ENCODE peak calls at places on chromosomes 6 and 20, in nine cellular contexts. Z, A, Y, D, I, O, G, R and F are unnamed samples.

GRCh38 chr20:58017237-58017969 is 211.1 kb downstream of the ANKRD60 start:
- DNase-seq in R (no peak), G (no peak), O (peak), A (no peak), I (no peak), Y (peak), Z (no peak), D (no peak), F (peak)

GRCh38 chr20:19540401-19540800 is 217.7 kb upstream of the RIN2 start:
- DNase-seq in R (no peak), D (no peak), I (no peak), A (no peak), G (peak), O (no peak), Z (no peak), Y (no peak), F (no peak)

GRCh38 chr20:10185741-10186558 is 32.7 kb upstream of the SNAP25 start:
- DNase-seq in D (no peak), A (no peak), G (no peak), Y (no peak), R (no peak), I (no peak), Z (no peak), O (no peak), F (no peak)

GRCh38 chr6:150336299-150336698 is 32.5 kb upstream of the IYD start:
- DNase-seq in G (peak), Z (no peak), R (no peak), A (no peak), I (no peak), O (peak), D (no peak), Y (no peak), F (no peak)

GRCh38 chr6:17381429-17382147 is 11.8 kb upstream of the CAP2 start:
- DNase-seq in I (no peak), A (no peak), Y (no peak), R (no peak), D (no peak), O (no peak), G (no peak), Z (no peak), F (no peak)

GRCh38 chr6:106128981-106129761 is 43.0 kb downstream of the PRDM1 start:
- DNase-seq in Y (peak), G (no peak), I (no peak), R (no peak), O (peak), Z (no peak), D (no peak), A (no peak), F (no peak)

GRCh38 chr20:58342104-58342945 is 32.8 kb downstream of the RAB22A start:
- DNase-seq in O (peak), R (no peak), G (no peak), I (no peak), D (no peak), A (no peak), Y (no peak), Z (no peak), F (no peak)

GRCh38 chr20:14189794-14190402 is 147.5 kb downstream of the FLRT3 start:
- DNase-seq in Z (no peak), G (no peak), R (no peak), O (no peak), Y (no peak), D (no peak), A (no peak), I (no peak), F (no peak)

GRCh38 chr6:44422534-44422933 is 35.0 kb downstream of the CDC5L start:
- DNase-seq in D (no peak), A (no peak), R (no peak), Z (no peak), I (no peak), G (no peak), O (no peak), Y (no peak), F (no peak)

GRCh38 chr6:138805431-138805830 is 9.5 kb downstream of the ECT2L start:
- DNase-seq in R (no peak), Z (no peak), D (no peak), Y (no peak), A (no peak), G (no peak), I (no peak), O (no peak), F (no peak)

GRCh38 chr6:137043710-137044365 is 927 bp downstream of the IL20RA start:
- DNase-seq in D (peak), Y (no peak), R (peak), O (peak), G (peak), A (no peak), Z (peak), I (no peak), F (peak)

GRCh38 chr6:119270545-119270944 is 79.0 kb downstream of the MAN1A1 start:
- DNase-seq in Z (no peak), A (no peak), G (no peak), I (no peak), Y (no peak), O (no peak), D (no peak), R (no peak), F (no peak)

GRCh38 chr20:5918856-5919633 is 31.3 kb downstream of the TRMT6 start:
- DNase-seq in D (no peak), I (no peak), A (no peak), G (no peak), Z (no peak), R (no peak), Y (no peak), O (peak), F (no peak)

GRCh38 chr6:156685823-156686428 is 91.3 kb upstream of the ARID1B start:
- DNase-seq in R (no peak), I (no peak), Y (no peak), O (no peak), G (no peak), D (no peak), A (no peak), Z (no peak), F (peak)

GRCh38 chr6:148548749-148549140 is 198.1 kb upstream of the UST start:
- DNase-seq in Z (no peak), I (no peak), O (no peak), D (no peak), Y (no peak), A (no peak), R (no peak), G (no peak), F (no peak)

DNA sequence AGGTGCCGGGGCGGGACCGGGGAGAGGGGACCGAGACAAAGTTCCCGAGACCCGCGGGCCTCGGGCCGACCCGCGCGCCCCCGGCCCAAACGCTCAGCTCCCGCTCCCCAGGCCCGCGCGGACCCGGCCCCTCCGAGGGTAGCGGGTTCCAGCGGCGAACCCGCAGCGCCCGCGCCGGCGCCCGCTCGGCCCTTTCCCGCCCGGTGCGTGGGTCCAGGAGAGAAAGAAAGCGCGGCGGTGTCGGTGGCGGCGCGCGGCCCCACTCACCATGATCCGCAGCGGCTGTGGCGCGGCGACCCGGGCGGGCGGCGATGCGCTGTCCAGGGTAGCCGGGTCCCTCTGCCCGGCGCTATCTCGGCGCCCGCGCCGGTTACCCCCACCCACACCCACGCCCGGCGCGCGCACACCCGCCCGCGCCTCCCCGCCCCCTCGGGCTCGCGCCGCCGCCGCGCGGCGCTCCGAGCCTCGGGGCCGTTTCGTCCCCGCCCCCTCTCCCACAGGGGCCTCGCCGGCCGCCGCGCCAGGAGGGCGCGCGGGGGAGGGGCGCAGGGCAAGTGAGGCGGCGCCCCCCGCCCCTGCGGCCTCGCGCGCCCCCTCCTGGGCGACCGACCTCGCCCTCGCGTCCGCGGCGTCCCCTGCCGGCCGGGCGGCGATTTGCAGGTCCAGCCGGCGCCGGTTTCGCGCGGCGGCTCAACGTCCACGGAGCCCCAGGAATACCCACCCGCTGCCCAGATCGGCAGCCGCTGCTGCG is at the start of gene ELOVL2:
- DNase-seq in A (peak), G (peak), Y (no peak), D (peak), I (no peak), Z (peak), R (peak), O (no peak), F (peak)
- TF ChIP-seq CTCF in A (peak), G (peak), Y (no peak), D (peak), I (peak), Z (peak), R (peak), O (no peak), F (peak)

GRCh38 chr6:37565267-37566208 is 65.8 kb upstream of the CCDC167 start:
- DNase-seq in A (no peak), D (no peak), Z (peak), R (peak), O (no peak), I (peak), G (peak), Y (no peak), F (peak)
- TF ChIP-seq CTCF in A (no peak), D (peak), Z (peak), R (no peak), O (no peak), I (peak), G (peak), Y (no peak), F (no peak)

DNA sequence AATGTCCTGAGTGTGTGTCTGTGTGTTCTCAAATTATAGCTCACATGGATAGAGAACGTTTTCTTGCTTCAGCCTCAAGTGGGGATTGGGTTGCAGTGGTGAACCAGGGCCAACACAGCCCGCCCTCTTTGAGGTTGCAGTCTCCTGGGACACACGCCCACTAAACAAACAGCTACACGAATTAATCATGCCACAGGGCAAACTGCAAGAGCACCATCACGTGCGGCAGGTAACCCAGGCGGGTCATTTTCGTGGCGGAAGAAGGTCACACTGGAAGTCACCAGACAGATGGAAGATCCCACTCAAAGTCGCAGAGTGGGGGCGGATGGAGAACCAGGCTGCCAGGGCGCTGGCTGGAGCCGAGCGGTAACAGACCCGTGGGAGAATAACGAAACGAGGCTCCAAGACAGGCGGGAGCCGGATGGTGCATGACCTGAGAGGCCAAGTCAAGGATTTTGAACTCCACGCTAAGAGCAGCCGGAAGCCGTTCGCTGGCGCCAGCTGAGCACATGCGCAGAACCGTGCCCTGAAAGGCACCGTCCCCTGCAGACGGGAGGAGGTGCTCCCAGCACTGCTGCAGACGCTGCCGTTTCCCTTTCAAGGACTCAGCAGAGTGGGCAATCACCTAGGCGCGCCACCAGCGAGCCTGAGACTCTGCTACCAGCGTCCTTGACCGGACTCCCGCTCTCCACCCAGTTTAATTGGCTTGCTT is 10.7 kb downstream of the DLL1 start:
- DNase-seq in Z (no peak), O (peak), G (peak), R (peak), D (peak), I (no peak), A (peak), Y (no peak), F (no peak)
- TF ChIP-seq CTCF in Z (no peak), O (no peak), G (no peak), R (no peak), D (peak), I (no peak), A (no peak), Y (no peak), F (no peak)

GRCh38 chr6:34858681-34859080 is 29.2 kb downstream of the TAF11 start:
- DNase-seq in G (no peak), I (no peak), R (no peak), Z (no peak), A (no peak), D (no peak), Y (no peak), O (no peak), F (no peak)
- TF ChIP-seq CTCF in G (no peak), I (peak), R (no peak), Z (no peak), A (no peak), D (no peak), Y (no peak), O (no peak), F (no peak)